ENCODE peak calls at places on chromosomes 1 and 21, in ten cellular contexts. V is body of pancreas, A is left lung, Z is pancreas, J is HCT116, C is A549, K is OCI-LY7, R is upper lobe of right lung, U is prostate gland, P is thoracic aorta. S is an unnamed sample.

GRCh38 chr1:215682232-215682631 is 115.1 kb downstream of the KCTD3 start:
- DNase-seq in P (no peak), J (no peak), A (no peak), Z (no peak), V (no peak), U (no peak), R (no peak), C (no peak), K (no peak), S (no peak)

GRCh38 chr1:22788298-22788697 is 77.7 kb downstream of the EPHB2 start:
- DNase-seq in U (no peak), P (no peak), C (no peak), Z (no peak), J (no peak), A (no peak), V (no peak), K (no peak), R (no peak), S (no peak)

GRCh38 chr1:26373281-26373680 is 731 bp upstream of the ZNF683 start:
- DNase-seq in Z (no peak), P (no peak), J (no peak), A (no peak), R (no peak), U (no peak), V (no peak), K (no peak), C (no peak), S (no peak)

GRCh38 chr1:5651027-5651410 is 341.2 kb downstream of the NPHP4 start:
- DNase-seq in Z (no peak), R (no peak), U (no peak), C (no peak), K (no peak), A (no peak), P (no peak), V (no peak), J (no peak), S (no peak)

GRCh38 chr1:178031856-178032320 is 62.0 kb upstream of the RASAL2 start:
- DNase-seq in A (peak), P (peak), Z (peak), R (peak), C (peak), J (peak), U (peak), V (peak), K (peak), S (peak)

GRCh38 chr1:33292726-33293340 is 28.1 kb downstream of the A3GALT2 start:
- DNase-seq in Z (no peak), R (peak), P (no peak), A (peak), V (peak), U (no peak), K (no peak), J (no peak), C (no peak), S (no peak)

GRCh38 chr1:218986816-218987215 is 186.9 kb upstream of the LYPLAL1 start:
- DNase-seq in K (no peak), Z (no peak), V (no peak), C (no peak), P (no peak), U (no peak), A (no peak), J (no peak), R (no peak), S (no peak)

GRCh38 chr1:197614916-197615692 is 160.2 kb downstream of the DENND1B start:
- DNase-seq in Z (peak), J (peak), C (no peak), A (no peak), K (peak), U (no peak), V (peak), R (no peak), P (no peak), S (no peak)

GRCh38 chr1:27968692-27969091 is 8.9 kb downstream of the XKR8 start:
- DNase-seq in R (no peak), A (no peak), V (peak), P (no peak), K (no peak), J (peak), Z (no peak), U (peak), C (no peak), S (peak)

GRCh38 chr1:6181347-6181770 is 1.2 kb upstream of the CHD5 start:
- DNase-seq in Z (no peak), P (no peak), J (no peak), U (no peak), V (no peak), R (no peak), K (no peak), A (no peak), C (no peak), S (no peak)

GRCh38 chr1:85259866-85260345 is 444 bp upstream of the C1orf52 start:
- DNase-seq in Z (no peak), P (no peak), A (no peak), K (no peak), V (peak), C (no peak), R (no peak), J (no peak), U (no peak), S (no peak)

GRCh38 chr1:187038789-187039188 is 210.0 kb downstream of the PLA2G4A start:
- DNase-seq in J (peak), P (no peak), C (no peak), V (no peak), R (no peak), U (no peak), K (no peak), Z (no peak), A (no peak), S (no peak)

GRCh38 chr1:227788279-227789041 is 27.0 kb upstream of the PRSS38 start:
- DNase-seq in Z (no peak), J (peak), V (no peak), C (peak), A (peak), K (peak), U (no peak), R (peak), P (no peak), S (no peak)

GRCh38 chr1:12040457-12041051 is 21.3 kb downstream of the MIIP start:
- DNase-seq in Z (no peak), V (no peak), A (peak), U (peak), C (no peak), K (peak), R (no peak), J (no peak), P (no peak), S (no peak)

GRCh38 chr1:44645466-44646244 is 28.6 kb downstream of the TMEM53 start:
- DNase-seq in V (no peak), R (no peak), J (no peak), U (no peak), P (peak), Z (no peak), C (no peak), K (no peak), A (no peak), S (no peak)

GRCh38 chr1:180157576-180158057 is 2.9 kb downstream of the QSOX1 start:
- DNase-seq in A (no peak), J (no peak), P (no peak), U (no peak), Z (peak), V (peak), R (no peak), K (no peak), C (no peak), S (no peak)

GRCh38 chr1:56502700-56503245 is 76.6 kb downstream of the PLPP3 start:
- DNase-seq in J (no peak), Z (no peak), V (no peak), C (no peak), P (no peak), K (no peak), R (no peak), U (no peak), A (no peak), S (no peak)

GRCh38 chr1:95221306-95221705 is 12.7 kb upstream of the RWDD3 start:
- DNase-seq in J (no peak), K (no peak), V (no peak), P (no peak), U (no peak), C (no peak), R (no peak), Z (no peak), A (no peak), S (no peak)

GRCh38 chr1:22241250-22241649 is 98.4 kb upstream of the WNT4 start:
- DNase-seq in R (no peak), V (no peak), A (no peak), Z (no peak), P (no peak), K (no peak), C (no peak), J (no peak), U (no peak), S (no peak)

GRCh38 chr1:818611-819291 is 105.0 kb upstream of the SAMD11 start:
- DNase-seq in P (no peak), Z (no peak), K (no peak), R (no peak), U (no peak), J (no peak), A (no peak), C (no peak), V (no peak), S (no peak)

GRCh38 chr1:212970085-212970484 is 19.7 kb downstream of the VASH2 start:
- DNase-seq in Z (no peak), C (no peak), R (no peak), K (no peak), J (no peak), U (no peak), A (no peak), V (no peak), P (no peak), S (no peak)

GRCh38 chr1:119308806-119309205 is 59.8 kb upstream of the HAO2 start:
- DNase-seq in R (no peak), P (no peak), V (no peak), U (no peak), A (no peak), J (no peak), Z (no peak), C (no peak), K (no peak), S (no peak)

GRCh38 chr1:116228501-116228900 is 117.3 kb downstream of the MAB21L3 start:
- DNase-seq in P (no peak), Z (no peak), R (no peak), J (no peak), K (peak), U (no peak), V (no peak), A (no peak), C (no peak), S (no peak)

GRCh38 chr1:46070164-46070814 is 62.1 kb downstream of the PIK3R3 start:
- DNase-seq in R (no peak), C (no peak), V (peak), U (no peak), Z (no peak), J (no peak), K (no peak), A (no peak), P (no peak), S (no peak)

GRCh38 chr1:228542376-228542775 is 55.2 kb downstream of the RNF187 start:
- DNase-seq in Z (no peak), C (no peak), P (no peak), J (no peak), A (no peak), U (no peak), V (no peak), K (no peak), R (peak), S (no peak)

GRCh38 chr1:30216602-30217001 is 506.8 kb downstream of the MATN1 start:
- DNase-seq in A (no peak), U (no peak), R (no peak), Z (no peak), V (no peak), C (no peak), P (no peak), K (no peak), J (no peak), S (no peak)

GRCh38 chr1:58754056-58754613 is 29.7 kb downstream of the JUN start:
- DNase-seq in K (no peak), A (no peak), R (no peak), C (no peak), U (no peak), V (no peak), J (no peak), P (no peak), Z (no peak), S (no peak)

GRCh38 chr1:170131984-170132383 is 13.8 kb upstream of the NTMT2 start:
- DNase-seq in R (no peak), C (no peak), J (no peak), V (no peak), A (no peak), P (no peak), U (no peak), Z (no peak), K (no peak), S (no peak)

GRCh38 chr21:32403201-32403701 is 9.3 kb upstream of the EVA1C start:
- DNase-seq in A (peak), P (no peak), R (no peak), U (peak), K (peak), C (peak), V (peak), Z (peak), J (no peak), S (no peak)

GRCh38 chr21:15283138-15283537 is 218.3 kb upstream of the NRIP1 start:
- DNase-seq in R (no peak), A (no peak), Z (no peak), U (no peak), J (no peak), C (no peak), P (no peak), K (no peak), V (no peak), S (no peak)

GRCh38 chr1:59072017-59072947 is 224.6 kb upstream of the FGGY start:
- DNase-seq in J (no peak), K (peak), Z (no peak), C (no peak), R (no peak), V (no peak), P (no peak), U (no peak), A (no peak), S (no peak)

GRCh38 chr1:242873661-242874060 is 349.2 kb upstream of the PLD5 start:
- DNase-seq in J (no peak), Z (no peak), V (no peak), A (no peak), K (no peak), U (no peak), P (no peak), R (no peak), C (no peak), S (no peak)
- H3K27ac ChIP-seq in J (no peak), Z (no peak), V (no peak), A (no peak), K (no peak), U (no peak), P (no peak), R (no peak), C (no peak), S (no peak)

DNA sequence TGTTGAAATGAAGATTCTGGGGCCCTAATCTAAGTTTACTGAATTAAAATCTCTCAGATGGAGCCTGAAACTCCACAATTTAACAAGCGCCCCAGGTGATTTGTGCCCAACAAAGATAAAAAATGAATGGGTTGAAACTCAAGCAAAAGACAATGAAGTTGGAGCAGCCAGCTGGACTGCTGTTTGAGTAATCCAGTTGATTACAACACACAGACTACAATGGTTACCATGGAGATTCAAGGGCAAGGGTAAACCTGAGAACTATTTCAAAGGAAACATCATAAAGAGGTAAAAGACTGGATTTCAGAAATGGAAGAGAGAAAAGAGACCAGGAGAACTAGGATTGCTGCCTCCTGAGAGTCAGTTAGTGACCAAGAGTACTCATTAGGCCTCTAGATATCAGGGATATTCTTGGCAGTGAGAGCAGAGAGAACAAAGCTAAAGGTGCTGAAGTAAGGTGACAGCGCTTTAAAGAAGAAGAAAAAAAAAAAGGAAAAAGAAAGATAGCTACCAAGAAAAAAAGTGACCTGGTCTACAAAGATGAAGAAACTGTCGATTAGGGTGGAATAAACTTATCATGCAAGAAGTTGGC is 44.5 kb downstream of the LRRC53 start:
- DNase-seq in K (no peak), V (no peak), R (no peak), U (no peak), C (no peak), P (no peak), J (no peak), Z (no peak), A (no peak), S (no peak)
- TF ChIP-seq CTCF in K (no peak), V (no peak), R (no peak), U (no peak), C (no peak), P (no peak), J (no peak), Z (no peak), A (no peak), S (no peak)

GRCh38 chr1:54121482-54122130 is 31.2 kb downstream of the CDCP2 start:
- DNase-seq in V (peak), R (peak), U (peak), Z (peak), C (peak), A (peak), K (peak), P (peak), J (peak), S (no peak)
- H3K4me3 ChIP-seq in V (no peak), R (peak), U (peak), Z (no peak), C (peak), A (no peak), K (no peak), P (peak), J (peak), S (no peak)

DNA sequence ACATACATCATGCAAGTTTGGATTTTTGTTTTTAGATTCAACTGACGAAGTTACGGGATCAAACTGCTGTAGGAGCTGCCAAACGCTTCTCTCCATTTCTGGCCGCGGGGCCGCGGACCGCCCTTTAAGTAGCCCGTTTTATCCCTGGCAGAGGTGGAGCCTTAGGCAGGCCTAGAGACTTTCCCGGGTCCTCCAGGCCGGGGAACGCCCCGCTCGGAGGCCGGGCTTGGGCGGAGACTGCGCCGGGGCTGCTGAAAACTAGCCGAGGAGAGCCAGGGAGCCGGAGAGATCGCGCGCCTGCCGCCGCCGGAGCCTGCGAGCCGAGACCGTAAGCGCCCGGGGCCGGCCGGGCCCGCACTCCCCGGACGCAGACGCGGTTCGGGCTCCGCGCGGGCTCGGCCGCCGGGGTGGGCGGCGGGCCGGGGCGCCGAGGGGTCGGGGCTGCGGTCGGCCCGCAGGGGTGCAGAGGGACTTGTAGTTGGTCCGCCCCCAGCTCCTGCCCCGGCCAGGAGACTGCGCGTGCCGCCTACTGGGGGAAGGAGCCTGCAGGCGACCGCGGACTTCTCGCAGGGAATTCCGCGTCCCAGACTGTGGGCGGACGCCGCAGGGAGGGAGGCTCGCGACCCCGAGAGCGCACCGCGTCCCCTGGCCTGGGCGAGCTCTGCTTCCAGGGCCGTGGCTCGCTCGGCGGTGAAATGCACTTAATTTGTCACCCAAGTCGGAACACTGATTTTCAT is at the start of gene EPHX1:
- DNase-seq in U (peak), P (peak), R (peak), A (peak), K (peak), V (peak), C (peak), J (peak), Z (peak), S (no peak)
- H3K27ac ChIP-seq in U (peak), P (peak), R (peak), A (peak), K (no peak), V (peak), C (peak), J (peak), Z (peak), S (no peak)

DNA sequence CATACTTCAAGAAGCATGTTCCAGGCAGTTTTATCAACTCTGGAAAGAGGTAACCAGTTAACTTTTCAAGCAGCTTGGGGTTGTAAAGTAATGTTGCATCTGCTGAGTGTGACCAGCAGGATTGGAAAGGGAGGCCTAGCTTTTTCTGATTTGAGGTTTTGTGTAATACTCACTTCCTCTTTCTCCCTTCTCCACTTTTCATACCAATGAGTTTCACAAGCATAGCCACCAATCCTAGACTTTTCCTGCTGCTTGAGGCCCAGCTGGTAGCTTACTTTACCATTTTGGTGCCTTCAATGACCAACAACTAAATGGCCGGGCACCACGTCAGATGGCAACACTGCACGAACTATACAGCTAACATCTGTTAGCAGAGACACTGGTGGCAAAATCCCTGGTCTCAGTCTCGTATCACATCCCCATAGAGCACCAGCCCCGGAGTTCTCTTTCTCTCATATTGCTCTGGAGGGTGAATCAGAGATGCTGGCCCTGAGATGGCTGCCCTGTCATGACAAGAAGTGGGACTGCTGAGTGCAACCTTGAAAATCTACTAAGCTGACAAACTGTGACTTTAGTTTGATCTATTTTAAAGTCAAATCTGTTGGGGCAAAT is 14.8 kb upstream of the GPR88 start:
- DNase-seq in K (peak), U (no peak), Z (no peak), P (no peak), J (no peak), C (no peak), A (no peak), R (no peak), V (no peak), S (no peak)
- TF ChIP-seq CTCF in K (no peak), U (no peak), Z (no peak), P (no peak), J (no peak), C (no peak), A (no peak), R (no peak), V (no peak), S (no peak)

GRCh38 chr1:40317394-40318074 is 448 bp upstream of the COL9A2 start:
- DNase-seq in R (no peak), C (no peak), K (no peak), U (no peak), A (no peak), P (no peak), J (no peak), V (no peak), Z (no peak), S (no peak)
- H3K4me3 ChIP-seq in R (peak), C (no peak), K (peak), U (peak), A (no peak), P (peak), J (no peak), V (no peak), Z (no peak), S (no peak)

S was measured in keratinocyte.